ENCODE peak calls at places on chromosomes 4 and X, in five cellular contexts. D, V, Q, U and Z are unnamed samples.

GRCh38 chrX:34288782-34289181 is 156.7 kb upstream of the FAM47A start:
- DNase-seq in D (no peak), U (no peak), Q (no peak), V (no peak), Z (no peak)

GRCh38 chr4:95428216-95429085 is 120.3 kb downstream of the UNC5C start:
- DNase-seq in V (no peak), Q (no peak), U (peak; percentile 1), D (no peak), Z (no peak)

GRCh38 chrX:35104626-35105025 is 162.0 kb downstream of the FAM47B start:
- DNase-seq in V (no peak), Q (no peak), D (no peak), U (peak; percentile 0), Z (no peak)

GRCh38 chr4:3703677-3704521 is 62.3 kb upstream of the ADRA2C start:
- DNase-seq in D (no peak), V (peak; percentile 58), U (no peak), Q (no peak), Z (no peak)

GRCh38 chr4:37680089-37680488 is 6.1 kb downstream of the RELL1 start:
- DNase-seq in V (no peak), D (no peak), Q (no peak), U (no peak), Z (no peak)

GRCh38 chr4:75637827-75638226 is 7.5 kb upstream of the CDKL2 start:
- DNase-seq in D (no peak), U (no peak), V (no peak), Q (no peak), Z (no peak)

GRCh38 chrX:148976571-148976970 is 476.2 kb downstream of the AFF2 start:
- DNase-seq in Q (no peak), U (no peak), D (no peak), V (no peak), Z (no peak)

GRCh38 chrX:129638917-129639316 is 15.8 kb downstream of the APLN start:
- DNase-seq in Q (no peak), U (no peak), V (no peak), D (no peak), Z (no peak)

GRCh38 chr4:105147226-105148151 is 813 bp downstream of the TET2 start:
- DNase-seq in D (no peak), Q (peak; percentile 55), U (peak; percentile 59), V (peak; percentile 75), Z (peak; percentile 30)

GRCh38 chr4:57132746-57133142 is 22.6 kb upstream of the IGFBP7 start:
- DNase-seq in V (no peak), Q (no peak), D (no peak), U (no peak), Z (no peak)

GRCh38 chrX:153520286-153520917 is 3.0 kb downstream of the ATP2B3 start:
- DNase-seq in U (no peak), D (no peak), V (no peak), Q (no peak), Z (no peak)

GRCh38 chr4:97370581-97370980 is 772.7 kb downstream of the STPG2 start:
- DNase-seq in Q (no peak), U (no peak), D (no peak), V (no peak), Z (no peak)

GRCh38 chr4:189974056-189974455 is 33.4 kb downstream of the FRG1 start:
- DNase-seq in V (no peak), U (peak; percentile 8), Q (no peak), D (no peak), Z (no peak)

GRCh38 chr4:176001171-176002006 is 64.3 kb upstream of the WDR17 start:
- DNase-seq in V (peak; percentile 75), U (peak; percentile 24), Q (peak; percentile 57), D (peak; percentile 31), Z (peak; percentile 47)

GRCh38 chr4:8914461-8915171 is 43.0 kb upstream of the HMX1 start:
- DNase-seq in D (no peak), Q (no peak), V (peak; percentile 72), U (no peak), Z (no peak)

GRCh38 chr4:1833307-1834046 is 22.5 kb downstream of the LETM1 start:
- DNase-seq in D (no peak), Q (no peak), V (no peak), U (no peak), Z (no peak)

GRCh38 chrX:40644175-40644574 is 3.2 kb downstream of the CXorf38 start:
- DNase-seq in V (no peak), U (peak; percentile 66), Q (no peak), D (no peak), Z (no peak)

GRCh38 chr4:65698631-65699030 is 28.3 kb upstream of the EPHA5 start:
- DNase-seq in V (no peak), U (no peak), D (no peak), Q (no peak), Z (no peak)

GRCh38 chrX:144566592-144566991 is 680.7 kb upstream of the SPANXN1 start:
- DNase-seq in Q (peak; percentile 14), V (no peak), U (no peak), D (no peak), Z (no peak)

GRCh38 chrX:46268429-46268828 is 276.8 kb downstream of the ZNF674 start:
- DNase-seq in D (no peak), U (peak; percentile 48), Q (no peak), V (no peak), Z (no peak)

GRCh38 chrX:113305496-113305895 is 464.9 kb upstream of the AMOT start:
- DNase-seq in U (peak; percentile 82), Q (no peak), V (no peak), D (no peak), Z (no peak)

GRCh38 chr4:6767341-6767724 is 15.2 kb upstream of the KIAA0232 start:
- DNase-seq in D (no peak), V (no peak), Q (no peak), U (no peak), Z (no peak)

GRCh38 chr4:81421346-81422218 is 50.1 kb downstream of the RASGEF1B start:
- DNase-seq in Q (no peak), D (no peak), U (peak; percentile 36), V (no peak), Z (no peak)

GRCh38 chr4:145613546-145614234 is 5.5 kb upstream of the MMAA start:
- DNase-seq in U (no peak), Q (no peak), V (no peak), D (no peak), Z (no peak)

GRCh38 chr4:175033162-175033561 is 115.0 kb downstream of the ADAM29 start:
- DNase-seq in Q (no peak), D (no peak), U (no peak), V (no peak), Z (no peak)

GRCh38 chr4:145234086-145234694 is 53.8 kb upstream of the OTUD4 start:
- DNase-seq in Q (peak; percentile 63), D (no peak), U (peak; percentile 67), V (no peak), Z (peak; percentile 18)

GRCh38 chr4:132557660-132558059 is 591.4 kb upstream of the PCDH10 start:
- DNase-seq in D (no peak), Q (no peak), U (no peak), V (no peak), Z (no peak)

GRCh38 chr4:183355405-183355804 is 33.2 kb upstream of the CLDN24 start:
- DNase-seq in U (peak; percentile 71), Q (no peak), V (no peak), D (no peak), Z (no peak)

GRCh38 chrX:18887177-18887820 is 96.6 kb downstream of the PHKA2 start:
- DNase-seq in D (no peak), V (peak; percentile 77), Q (no peak), U (peak; percentile 36), Z (no peak)

GRCh38 chrX:81338924-81339323 is 137.0 kb downstream of the SH3BGRL start:
- DNase-seq in Q (no peak), V (no peak), U (no peak), D (no peak), Z (no peak)

GRCh38 chr4:53637348-53637747 is 46.1 kb upstream of the LNX1 start:
- DNase-seq in D (no peak), V (no peak), Q (no peak), U (no peak), Z (no peak)

GRCh38 chrX:68139791-68140190 is 293.5 kb downstream of the OPHN1 start:
- DNase-seq in U (peak; percentile 47), Q (no peak), D (no peak), V (no peak), Z (no peak)

GRCh38 chrX:132488092-132488749 is 617 bp downstream of the MBNL3 start:
- DNase-seq in D (no peak), V (no peak), Q (no peak), U (peak; percentile 68), Z (no peak)

GRCh38 chr4:25313194-25313895 is 771 bp downstream of the ZCCHC4 start:
- DNase-seq in Q (no peak), U (peak; percentile 65), D (no peak), V (no peak), Z (no peak)

GRCh38 chr4:37799941-37800554 is 26.4 kb upstream of the PGM2 start:
- DNase-seq in U (peak; percentile 3), Q (no peak), D (no peak), V (no peak), Z (no peak)

GRCh38 chrX:9127991-9128390 is 94.1 kb upstream of the FAM9B start:
- DNase-seq in V (no peak), D (no peak), U (no peak), Q (no peak), Z (no peak)
- H3K27ac ChIP-seq in V (no peak overlapping the region), D (no peak overlapping the region), U (no peak overlapping the region), Q (no peak overlapping the region), Z (no peak overlapping the region)

GRCh38 chr4:168536448-168536847 is 39.6 kb downstream of the PALLD start:
- DNase-seq in U (no peak), D (no peak), Q (peak; percentile 29), V (no peak), Z (no peak)
- H3K27ac ChIP-seq in U (no peak overlapping the region), D (no peak overlapping the region), Q (no peak overlapping the region), V (no peak overlapping the region), Z (no peak overlapping the region)

DNA sequence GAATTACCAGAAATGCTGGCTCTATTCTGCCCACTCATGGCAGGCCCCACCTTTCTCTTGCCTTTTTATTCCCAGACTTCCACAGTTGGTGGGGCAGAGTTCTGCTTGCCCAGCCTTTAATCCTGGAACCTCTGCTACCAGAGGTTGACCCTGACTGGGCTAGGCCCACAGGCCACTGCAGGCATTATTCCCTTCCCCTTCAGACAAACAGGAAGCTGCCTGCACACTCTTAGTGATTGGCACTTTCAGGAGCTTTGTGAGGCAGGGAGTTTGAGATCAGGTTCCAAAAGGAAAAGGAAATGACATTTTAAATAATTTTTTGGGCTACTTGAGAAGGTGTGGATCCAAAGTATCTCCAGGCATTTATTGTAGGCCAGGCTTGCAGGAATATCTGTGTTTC is 18.8 kb downstream of the MSN start:
- DNase-seq in V (no peak), Q (no peak), D (no peak), U (no peak), Z (no peak)
- H3K27ac ChIP-seq in V (peak overlapping the region; percentile 78), Q (no peak overlapping the region), D (no peak overlapping the region), U (peak overlapping the region; percentile 96), Z (no peak overlapping the region)

GRCh38 chrX:64792598-64793337 is 183.5 kb downstream of the ZC4H2 start:
- DNase-seq in V (no peak), Q (no peak), U (no peak), D (no peak), Z (no peak)
- H3K27ac ChIP-seq in V (no peak overlapping the region), Q (no peak overlapping the region), U (no peak overlapping the region), D (no peak overlapping the region), Z (no peak overlapping the region)